ENCODE peak calls at places on chromosomes 7 and 10, in four cellular contexts. C, Q, Z and E are unnamed samples.

GRCh38 chr7:113796557-113796956 is 122.3 kb downstream of the PPP1R3A start:
- DNase-seq in C (no peak), Q (no peak), Z (no peak), E (no peak)

GRCh38 chr7:1897861-1898627 is 228.0 kb downstream of the ELFN1 start:
- DNase-seq in C (no peak), Q (no peak), Z (no peak), E (no peak)

GRCh38 chr7:40937879-40938278 is 765.0 kb downstream of the INHBA start:
- DNase-seq in C (no peak), Q (no peak), Z (no peak), E (no peak)

GRCh38 chr7:149870701-149871483 is 2.9 kb upstream of the ATP6V0E2 start:
- DNase-seq in C (no peak), Q (no peak), Z (no peak), E (no peak)

GRCh38 chr10:7932301-7933036 is 114.2 kb downstream of the TAF3 start:
- DNase-seq in C (no peak), Q (no peak), Z (no peak), E (no peak)

GRCh38 chr7:76149847-76150691 is 51.6 kb upstream of the SRRM3 start:
- DNase-seq in C (no peak), Q (no peak), Z (no peak), E (no peak)

GRCh38 chr10:89574348-89574747 is 39.0 kb upstream of the SLC16A12 start:
- DNase-seq in C (no peak), Q (no peak), Z (no peak), E (no peak)

GRCh38 chr10:29392376-29393021 is 103.6 kb downstream of the LYZL1 start:
- DNase-seq in C (peak), Q (no peak), Z (peak), E (peak)

GRCh38 chr10:63593576-63593975 is 72.4 kb downstream of the REEP3 start:
- DNase-seq in C (no peak), Q (no peak), Z (no peak), E (no peak)

GRCh38 chr7:97771576-97771975 is 39.7 kb downstream of the TAC1 start:
- DNase-seq in C (no peak), Q (no peak), Z (no peak), E (no peak)

GRCh38 chr10:130020651-130021372 is 56.7 kb upstream of the EBF3 start:
- DNase-seq in C (no peak), Q (no peak), Z (no peak), E (peak)

GRCh38 chr10:2137549-2138174 is 400.3 kb upstream of the ADARB2 start:
- DNase-seq in C (peak), Q (no peak), Z (peak), E (peak)

GRCh38 chr7:33157781-33158180 is 28.4 kb downstream of the BBS9 start:
- DNase-seq in C (no peak), Q (no peak), Z (no peak), E (no peak)

GRCh38 chr7:33156441-33156840 is 27.1 kb downstream of the BBS9 start:
- DNase-seq in C (no peak), Q (no peak), Z (no peak), E (no peak)

GRCh38 chr7:33152087-33152486 is 22.7 kb downstream of the BBS9 start:
- DNase-seq in C (no peak), Q (no peak), Z (no peak), E (no peak)

GRCh38 chr7:33155811-33156210 is 26.4 kb downstream of the BBS9 start:
- DNase-seq in C (no peak), Q (no peak), Z (no peak), E (no peak)

GRCh38 chr7:33157311-33157710 is 27.9 kb downstream of the BBS9 start:
- DNase-seq in C (no peak), Q (no peak), Z (no peak), E (no peak)
- H3K27ac ChIP-seq in C (no peak), Q (peak), Z (no peak), E (no peak)

DNA sequence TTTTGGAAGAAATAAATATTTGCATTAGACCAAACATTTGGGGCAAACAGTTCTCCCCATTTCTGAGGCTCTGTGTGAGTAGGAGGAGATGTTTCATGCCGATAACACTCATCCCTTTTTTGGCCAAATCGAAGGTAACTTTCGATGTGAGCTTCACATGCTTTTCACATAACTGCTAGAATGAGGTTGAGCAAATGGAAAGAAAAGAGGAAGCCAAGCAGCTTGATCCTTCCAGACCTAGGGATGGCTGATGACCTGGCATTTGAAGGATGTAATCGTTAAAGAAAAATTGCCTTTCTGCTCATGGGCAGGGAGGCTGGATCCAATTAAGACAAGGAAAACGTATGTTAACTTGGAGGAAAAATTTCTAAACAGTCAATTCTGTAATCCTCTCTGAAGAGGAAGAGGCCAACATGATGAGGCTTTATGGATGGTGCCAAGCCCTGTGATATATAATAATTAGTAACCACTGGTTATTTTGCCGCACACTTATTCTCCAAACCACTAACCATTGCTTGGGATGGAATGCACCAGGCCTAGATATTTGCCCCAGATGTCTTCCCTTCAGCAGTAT is 12.5 kb downstream of the GRK5 start:
- DNase-seq in C (no peak), Q (no peak), Z (no peak), E (no peak)
- H3K27ac ChIP-seq in C (no peak), Q (peak), Z (no peak), E (no peak)

GRCh38 chr10:113273877-113274829 is 278.7 kb upstream of the HABP2 start:
- DNase-seq in C (no peak), Q (no peak), Z (no peak), E (no peak)
- H3K27ac ChIP-seq in C (no peak), Q (peak), Z (no peak), E (no peak)

GRCh38 chr10:3491571-3491970 is 293.4 kb downstream of the KLF6 start:
- DNase-seq in C (no peak), Q (no peak), Z (no peak), E (no peak)

GRCh38 chr10:3494131-3494878 is 290.7 kb downstream of the KLF6 start:
- DNase-seq in C (no peak), Q (no peak), Z (no peak), E (no peak)

GRCh38 chr10:3495281-3495680 is 289.7 kb downstream of the KLF6 start:
- DNase-seq in C (no peak), Q (no peak), Z (no peak), E (no peak)

GRCh38 chr10:3494879-3495230 is 290.2 kb downstream of the KLF6 start:
- DNase-seq in C (no peak), Q (no peak), Z (no peak), E (no peak)

GRCh38 chr10:3493621-3494020 is 291.4 kb downstream of the KLF6 start:
- DNase-seq in C (peak), Q (no peak), Z (no peak), E (no peak)
- H3K27ac ChIP-seq in C (no peak), Q (peak), Z (no peak), E (no peak)

DNA sequence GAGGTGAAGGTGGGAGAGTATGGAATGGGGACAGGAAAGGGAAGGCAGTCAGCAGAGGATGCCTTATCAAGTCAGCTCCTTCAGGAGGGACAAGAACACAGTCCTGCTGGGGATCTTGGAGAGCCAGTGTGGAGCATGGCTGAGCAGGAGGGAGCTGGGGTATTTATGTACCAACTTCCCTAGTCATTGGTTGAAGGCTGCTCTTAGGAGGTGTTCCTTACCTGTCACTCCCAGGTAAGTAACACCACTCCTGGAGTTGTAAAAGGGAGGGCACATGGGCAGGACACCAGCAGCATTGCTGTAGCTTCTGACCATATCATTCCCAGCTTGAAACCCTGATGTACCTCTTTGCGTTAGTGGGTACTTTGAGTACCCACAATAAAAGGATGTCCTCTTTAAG is 29.8 kb downstream of the SLC29A3 start:
- DNase-seq in C (no peak), Q (no peak), Z (no peak), E (no peak)
- H3K27ac ChIP-seq in C (no peak), Q (no peak), Z (no peak), E (no peak)

GRCh38 chr10:124672181-124672638 is 72.0 kb downstream of the FAM53B start:
- DNase-seq in C (no peak), Q (no peak), Z (no peak), E (no peak)

GRCh38 chr10:124671486-124672075 is 72.6 kb downstream of the FAM53B start:
- DNase-seq in C (peak), Q (peak), Z (no peak), E (no peak)

GRCh38 chr10:124669824-124670654 is 74.1 kb downstream of the FAM53B start:
- DNase-seq in C (no peak), Q (no peak), Z (no peak), E (no peak)

GRCh38 chr10:124669141-124669823 is 74.9 kb downstream of the FAM53B start:
- DNase-seq in C (no peak), Q (no peak), Z (no peak), E (no peak)

DNA sequence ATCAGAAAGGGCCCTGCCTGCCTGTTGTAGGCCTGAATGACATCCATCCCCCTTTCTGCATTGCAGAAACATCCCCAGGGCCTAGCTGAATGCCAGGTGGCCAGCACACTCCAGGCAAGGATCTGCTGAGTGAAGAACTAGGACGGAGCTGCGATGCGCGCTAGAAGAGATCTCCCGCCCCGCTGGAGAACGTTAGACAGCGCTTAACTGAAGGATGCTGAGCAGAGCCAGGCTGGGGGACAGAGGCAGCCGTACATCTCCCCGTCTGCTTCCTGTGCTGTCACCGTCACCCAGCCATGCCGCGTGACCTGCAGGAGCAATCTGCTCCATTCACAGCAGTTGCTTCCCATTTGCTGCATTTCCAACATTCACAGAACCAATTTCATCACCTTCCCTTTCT is 73.3 kb downstream of the FAM53B start:
- DNase-seq in C (no peak), Q (no peak), Z (no peak), E (peak)
- H3K27ac ChIP-seq in C (no peak), Q (peak), Z (no peak), E (peak)

GRCh38 chr10:5691786-5692185 is 7.1 kb downstream of the TASOR2 start:
- DNase-seq in C (no peak), Q (no peak), Z (peak), E (no peak)
- H3K27ac ChIP-seq in C (no peak), Q (no peak), Z (peak), E (no peak)

DNA sequence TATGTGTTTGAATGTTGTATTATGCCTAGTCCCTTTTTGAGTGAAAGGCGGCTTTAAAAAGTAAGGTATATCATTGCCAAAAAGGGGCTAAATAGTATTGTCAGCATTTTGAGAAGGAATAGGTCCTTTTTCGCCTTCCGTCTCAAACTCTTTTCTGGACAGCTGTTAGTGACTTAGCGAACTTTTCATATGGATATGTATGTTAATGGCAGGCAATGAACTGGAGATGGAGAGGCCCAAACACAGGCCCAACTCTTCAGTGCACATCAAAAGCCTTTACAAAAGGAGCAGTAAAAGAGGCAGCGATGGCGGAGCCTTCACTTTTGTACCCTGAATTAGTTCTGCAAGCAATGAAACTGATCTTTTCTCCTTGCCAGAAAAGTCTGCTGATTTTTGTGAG is 243.6 kb upstream of the SP8 start:
- DNase-seq in C (no peak), Q (no peak), Z (no peak), E (no peak)
- H3K27ac ChIP-seq in C (no peak), Q (no peak), Z (no peak), E (no peak)

GRCh38 chr10:11881477-11882417 is 58.6 kb downstream of the PROSER2 start:
- DNase-seq in C (peak), Q (no peak), Z (peak), E (no peak)
- H3K27ac ChIP-seq in C (peak), Q (peak), Z (no peak), E (no peak)

GRCh38 chr10:109914966-109915365 is 8.3 kb downstream of the XPNPEP1 start:
- DNase-seq in C (peak), Q (no peak), Z (peak), E (peak)
- H3K27ac ChIP-seq in C (peak), Q (no peak), Z (peak), E (peak)